ENCODE peak calls at places on chromosome 10, in nine cellular contexts. L is spleen; W is substantia nigra; O is left ventricle myocardium inferior; Y is AML-193; X is activated CD4-positive, alpha-beta memory T cell treated with anti-CD3 and anti-CD28 coated beads, Interleukin-2, amount 10 ng/mL, durations not matched to agents 7 days and 5 days; E is iris pigment epithelial cell; A is activated naive CD4-positive, alpha-beta T cell treated with anti-CD3 and anti-CD28 coated beads, Interleukin-2, amount 10 ng/mL, durations not matched to agents 7 days and 5 days; B is HFFc6. S is an unnamed sample.

GRCh38 chr10:12455318-12455717 is 106.0 kb downstream of the CAMK1D start:
- DNase-seq in L (no peak), W (no peak), O (no peak), Y (no peak), X (no peak), E (no peak), A (no peak), B (no peak), S (no peak)

GRCh38 chr10:86387221-86387794 is 20.7 kb upstream of the GRID1 start:
- DNase-seq in L (no peak), W (no peak), O (no peak), Y (peak), X (no peak), E (no peak), A (no peak), B (no peak), S (no peak)

GRCh38 chr10:133359554-133359971 is 1.7 kb upstream of the FUOM start:
- DNase-seq in L (no peak), W (no peak), O (no peak), Y (no peak), X (no peak), E (no peak), A (no peak), B (no peak), S (no peak)

GRCh38 chr10:101736666-101737065 is 39.2 kb downstream of the FGF8 start:
- DNase-seq in L (no peak), W (no peak), O (no peak), Y (no peak), X (no peak), E (no peak), A (no peak), B (no peak), S (no peak)

GRCh38 chr10:69908071-69908470 is 106.4 kb downstream of the COL13A1 start:
- DNase-seq in L (no peak), W (no peak), O (no peak), Y (no peak), X (no peak), E (no peak), A (no peak), B (no peak), S (no peak)

GRCh38 chr10:122786269-122786668 is 59.4 kb downstream of the CUZD1 start:
- DNase-seq in L (no peak), W (no peak), O (no peak), Y (no peak), X (no peak), E (peak), A (peak), B (peak), S (peak)

GRCh38 chr10:33114451-33114944 is 156.5 kb upstream of the ITGB1 start:
- DNase-seq in L (no peak), W (no peak), O (no peak), Y (no peak), X (no peak), E (peak), A (no peak), B (peak), S (no peak)

GRCh38 chr10:129586897-129587443 is 119.9 kb downstream of the MGMT start:
- DNase-seq in L (no peak), W (no peak), O (no peak), Y (no peak), X (no peak), E (peak), A (no peak), B (peak), S (no peak)

GRCh38 chr10:71259815-71260501 is 47.6 kb downstream of the UNC5B start:
- DNase-seq in L (no peak), W (no peak), O (no peak), Y (no peak), X (no peak), E (no peak), A (no peak), B (no peak), S (no peak)

GRCh38 chr10:127992376-127992775 is 85.5 kb downstream of the PTPRE start:
- DNase-seq in L (no peak), W (no peak), O (no peak), Y (no peak), X (no peak), E (no peak), A (no peak), B (no peak), S (no peak)

GRCh38 chr10:101829561-101830315 is 11.5 kb upstream of the OGA start:
- DNase-seq in L (peak), W (no peak), O (peak), Y (no peak), X (peak), E (peak), A (peak), B (no peak), S (no peak)

GRCh38 chr10:75398630-75399460 is 2.7 kb downstream of the ZNF503 start:
- DNase-seq in L (no peak), W (no peak), O (peak), Y (no peak), X (no peak), E (peak), A (no peak), B (no peak), S (peak)

GRCh38 chr10:110843796-110844616 is 27.7 kb upstream of the PDCD4 start:
- DNase-seq in L (no peak), W (no peak), O (no peak), Y (no peak), X (no peak), E (no peak), A (no peak), B (no peak), S (no peak)

GRCh38 chr10:22620140-22620857 is 94.1 kb downstream of the PIP4K2A start:
- DNase-seq in L (no peak), W (no peak), O (peak), Y (no peak), X (no peak), E (peak), A (no peak), B (peak), S (peak)

GRCh38 chr10:79292789-79293746 is 54.2 kb upstream of the PPIF start:
- DNase-seq in L (peak), W (no peak), O (no peak), Y (peak), X (peak), E (no peak), A (peak), B (no peak), S (peak)

GRCh38 chr10:124864421-124865193 is 63.0 kb downstream of the ABRAXAS2 start:
- DNase-seq in L (no peak), W (no peak), O (peak), Y (no peak), X (no peak), E (no peak), A (no peak), B (no peak), S (no peak)

GRCh38 chr10:61588770-61589211 is 73.9 kb upstream of the CABCOCO1 start:
- DNase-seq in L (no peak), W (no peak), O (no peak), Y (no peak), X (no peak), E (peak), A (no peak), B (no peak), S (peak)

GRCh38 chr10:124328514-124329220 is 90.1 kb downstream of the OAT start:
- DNase-seq in L (peak), W (no peak), O (no peak), Y (no peak), X (peak), E (no peak), A (no peak), B (no peak), S (no peak)

GRCh38 chr10:132023092-132023811 is 41.5 kb upstream of the BNIP3 start:
- DNase-seq in L (peak), W (no peak), O (peak), Y (peak), X (peak), E (peak), A (peak), B (peak), S (peak)

GRCh38 chr10:86715836-86716235 is 40.6 kb upstream of the BMPR1A start:
- DNase-seq in L (no peak), W (no peak), O (no peak), Y (no peak), X (no peak), E (no peak), A (peak), B (no peak), S (no peak)

GRCh38 chr10:103696411-103697145 is 158.8 kb downstream of the SH3PXD2A start:
- DNase-seq in L (peak), W (no peak), O (peak), Y (peak), X (peak), E (peak), A (peak), B (peak), S (peak)

GRCh38 chr10:125692246-125692931 is 9.4 kb upstream of the TEX36 start:
- DNase-seq in L (no peak), W (no peak), O (no peak), Y (no peak), X (no peak), E (no peak), A (no peak), B (peak), S (no peak)

GRCh38 chr10:43076311-43076875 is 476 bp upstream of the RET start:
- DNase-seq in L (no peak), W (no peak), O (no peak), Y (no peak), X (no peak), E (peak), A (no peak), B (no peak), S (no peak)

GRCh38 chr10:3977761-3978160 is 192.8 kb upstream of the KLF6 start:
- DNase-seq in L (no peak), W (no peak), O (no peak), Y (no peak), X (no peak), E (no peak), A (no peak), B (no peak), S (no peak)

GRCh38 chr10:93799309-93799708 is 41.6 kb downstream of the LGI1 start:
- DNase-seq in L (no peak), W (no peak), O (no peak), Y (no peak), X (no peak), E (no peak), A (no peak), B (no peak), S (no peak)

GRCh38 chr10:63236113-63236935 is 103.2 kb downstream of the NRBF2 start:
- DNase-seq in L (no peak), W (no peak), O (no peak), Y (peak), X (no peak), E (peak), A (no peak), B (peak), S (peak)

GRCh38 chr10:123429631-123430257 is 236.4 kb upstream of the GPR26 start:
- DNase-seq in L (no peak), W (no peak), O (no peak), Y (no peak), X (no peak), E (no peak), A (no peak), B (no peak), S (no peak)

GRCh38 chr10:78263521-78263988 is 229.9 kb downstream of the RPS24 start:
- DNase-seq in L (peak), W (peak), O (no peak), Y (no peak), X (no peak), E (peak), A (no peak), B (peak), S (peak)

GRCh38 chr10:103193820-103194529 is 903 bp upstream of the NT5C2 start:
- DNase-seq in L (no peak), W (no peak), O (no peak), Y (peak), X (no peak), E (peak), A (no peak), B (no peak), S (no peak)

GRCh38 chr10:75293456-75293840 is 57.7 kb upstream of the COMTD1 start:
- DNase-seq in L (no peak), W (no peak), O (no peak), Y (no peak), X (no peak), E (no peak), A (no peak), B (no peak), S (no peak)

GRCh38 chr10:50295367-50295766 is 44.1 kb upstream of the ASAH2 start:
- DNase-seq in L (no peak), W (no peak), O (no peak), Y (no peak), X (no peak), E (no peak), A (no peak), B (no peak), S (no peak)

GRCh38 chr10:78551184-78552005 is 517.4 kb upstream of the ZMIZ1 start:
- DNase-seq in L (no peak), W (no peak), O (no peak), Y (no peak), X (no peak), E (no peak), A (no peak), B (no peak), S (no peak)

GRCh38 chr10:110056822-110057221 is 49.0 kb downstream of the ADD3 start:
- DNase-seq in L (no peak), W (no peak), O (no peak), Y (no peak), X (no peak), E (peak), A (no peak), B (peak), S (peak)

S was measured in hepatic stellate cell.